ENCODE peak calls at places on chromosomes 1 and 21, in ten cellular contexts. L is fibroblast of mammary gland, Q is hepatocyte, C is IMR-90, P is uterus, G is thoracic aorta, U is K562, F is upper lobe of right lung, I is mucosa of descending colon, M is GM10248. J is an unnamed sample.

GRCh38 chr1:218686258-218686657 is 341.1 kb downstream of the TGFB2 start:
- DNase-seq in I (no peak), U (no peak), Q (no peak), C (peak), L (peak), P (no peak), M (no peak), G (no peak), F (no peak), J (no peak)

GRCh38 chr1:17588048-17588781 is 48.7 kb downstream of the ARHGEF10L start:
- DNase-seq in I (peak), M (no peak), U (no peak), L (peak), G (no peak), F (peak), C (peak), Q (peak), P (no peak), J (no peak)

GRCh38 chr1:61125263-61125662 is 42.9 kb downstream of the NFIA start:
- DNase-seq in P (no peak), M (no peak), C (no peak), Q (no peak), L (no peak), U (no peak), G (no peak), I (no peak), F (no peak), J (no peak)

GRCh38 chr1:35452086-35452485 is 105.1 kb downstream of the KIAA0319L start:
- DNase-seq in G (no peak), M (no peak), L (peak), U (no peak), F (no peak), I (no peak), C (peak), P (peak), Q (peak), J (no peak)

GRCh38 chr1:24558902-24559791 is 3.3 kb downstream of the NCMAP start:
- DNase-seq in C (peak), G (no peak), L (peak), P (no peak), F (peak), U (no peak), I (no peak), Q (no peak), M (no peak), J (no peak)

GRCh38 chr1:50368179-50369007 is 54.9 kb downstream of the DMRTA2 start:
- DNase-seq in I (peak), U (peak), G (no peak), P (no peak), C (peak), F (no peak), Q (peak), M (peak), L (peak), J (peak)

GRCh38 chr1:15949453-15950245 is 26.3 kb downstream of the ZBTB17 start:
- DNase-seq in Q (peak), L (peak), P (peak), C (peak), G (peak), I (peak), U (peak), M (peak), F (peak), J (peak)

GRCh38 chr1:1270813-1271212 is 2.8 kb downstream of the UBE2J2 start:
- DNase-seq in L (peak), F (no peak), P (no peak), I (no peak), U (no peak), G (no peak), Q (no peak), C (peak), M (no peak), J (no peak)

GRCh38 chr1:10032590-10033358 is at the start of gene UBE4B:
- DNase-seq in C (peak), P (peak), L (peak), Q (peak), F (peak), I (peak), G (peak), M (peak), U (peak), J (peak)

GRCh38 chr1:10032287-10032589 is 520 bp upstream of the UBE4B start:
- DNase-seq in P (no peak), G (no peak), M (no peak), Q (no peak), U (no peak), C (no peak), I (no peak), F (no peak), L (no peak), J (no peak)

GRCh38 chr1:10031461-10031860 is 1.3 kb upstream of the UBE4B start:
- DNase-seq in Q (no peak), M (no peak), U (no peak), F (no peak), G (no peak), I (no peak), L (no peak), C (peak), P (no peak), J (no peak)

GRCh38 chr1:10033359-10033845 is 644 bp downstream of the UBE4B start:
- DNase-seq in C (peak), L (peak), G (no peak), U (peak), M (no peak), I (peak), F (no peak), Q (peak), P (no peak), J (peak)
- TF ChIP-seq CTCF in C (no peak), L (no peak), G (no peak), U (no peak), M (no peak), I (no peak), F (no peak), Q (no peak), P (no peak), J (no peak)

DNA sequence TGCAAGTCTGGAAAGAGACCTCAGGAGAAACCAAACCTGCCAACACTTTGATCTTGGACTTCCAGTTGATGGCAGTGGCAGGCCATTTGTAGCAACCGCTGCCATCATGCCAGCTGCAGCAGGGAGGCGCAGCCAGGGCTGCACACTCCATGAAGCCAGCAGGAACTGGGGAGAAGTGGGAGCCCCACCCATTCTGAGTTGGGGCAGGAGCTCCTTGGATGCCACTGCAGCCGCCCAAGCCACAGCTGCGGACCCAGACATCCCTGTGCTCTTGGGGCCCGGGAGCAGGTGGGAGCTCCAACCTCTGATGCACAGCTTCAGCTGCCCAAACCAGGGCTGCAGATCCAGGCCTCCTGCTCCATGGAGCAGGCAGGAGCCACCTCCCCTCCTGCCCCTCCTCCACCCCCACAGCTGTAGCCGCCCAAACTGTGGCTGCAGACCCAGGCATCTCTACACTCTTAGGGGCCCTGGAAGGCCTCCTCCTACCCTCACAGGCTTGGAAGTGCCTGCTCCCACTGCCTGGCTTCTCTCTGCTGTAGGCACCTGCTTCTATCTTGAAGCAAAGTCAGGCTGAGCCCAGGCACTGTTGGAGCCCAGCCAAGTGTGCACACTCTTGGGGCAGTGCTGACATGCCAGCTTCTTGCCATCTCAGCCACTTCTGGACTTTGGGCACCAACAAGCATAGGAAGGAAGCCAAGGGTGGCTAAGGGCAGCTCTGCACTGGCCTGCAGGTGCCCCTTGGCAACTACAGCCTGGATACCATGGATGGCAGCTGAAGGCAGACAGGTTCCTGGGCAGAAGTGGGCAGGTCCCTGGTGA is 20.0 kb upstream of the DISP1 start:
- DNase-seq in I (no peak), C (no peak), F (no peak), Q (no peak), P (no peak), L (no peak), M (no peak), G (no peak), U (no peak), J (no peak)
- TF ChIP-seq CTCF in I (no peak), C (peak), F (no peak), Q (peak), P (no peak), L (peak), M (no peak), G (no peak), U (peak), J (no peak)

GRCh38 chr21:36915014-36915700 is 51.3 kb downstream of the HLCS start:
- DNase-seq in Q (no peak), G (no peak), P (no peak), M (no peak), I (no peak), F (no peak), L (no peak), U (no peak), C (no peak), J (no peak)

GRCh38 chr21:36915701-36916075 is 50.8 kb downstream of the HLCS start:
- DNase-seq in L (no peak), U (no peak), P (no peak), I (no peak), F (no peak), C (no peak), M (no peak), G (no peak), Q (no peak), J (no peak)

GRCh38 chr21:36918291-36918690 is 48.2 kb downstream of the HLCS start:
- DNase-seq in F (no peak), I (no peak), U (no peak), P (no peak), L (no peak), G (no peak), M (no peak), C (peak), Q (no peak), J (no peak)

GRCh38 chr21:36916718-36917117 is 49.8 kb downstream of the HLCS start:
- DNase-seq in P (no peak), Q (no peak), G (no peak), M (no peak), I (no peak), U (no peak), C (no peak), L (no peak), F (no peak), J (no peak)

GRCh38 chr21:36917487-36918158 is 48.8 kb downstream of the HLCS start:
- DNase-seq in F (no peak), P (no peak), M (no peak), G (no peak), L (peak), C (peak), Q (peak), U (peak), I (no peak), J (no peak)
- TF ChIP-seq CTCF in F (peak), P (no peak), M (peak), G (peak), L (peak), C (peak), Q (peak), U (peak), I (no peak), J (peak)

GRCh38 chr1:39266269-39266668 is 61.8 kb downstream of the MACF1 start:
- DNase-seq in G (no peak), U (peak), C (no peak), F (no peak), P (no peak), L (peak), M (no peak), Q (peak), I (no peak), J (no peak)
- TF ChIP-seq CTCF in G (no peak), U (peak), C (peak), F (no peak), P (peak), L (peak), M (peak), Q (peak), I (no peak), J (peak)

GRCh38 chr1:220219865-220220698 is 52.2 kb downstream of the RAB3GAP2 start:
- DNase-seq in Q (no peak), G (no peak), M (peak), P (no peak), L (no peak), I (no peak), F (no peak), U (no peak), C (no peak), J (peak)

GRCh38 chr1:220213381-220213983 is 58.8 kb downstream of the RAB3GAP2 start:
- DNase-seq in F (no peak), U (no peak), I (no peak), G (no peak), Q (no peak), M (no peak), L (peak), C (no peak), P (no peak), J (no peak)

GRCh38 chr1:220219136-220219442 is 53.2 kb downstream of the RAB3GAP2 start:
- DNase-seq in L (peak), F (no peak), M (no peak), U (no peak), P (no peak), G (no peak), Q (no peak), I (no peak), C (peak), J (no peak)

GRCh38 chr1:220221269-220221668 is 51.0 kb downstream of the RAB3GAP2 start:
- DNase-seq in F (no peak), I (no peak), C (no peak), G (no peak), L (no peak), M (no peak), Q (no peak), U (no peak), P (no peak), J (no peak)

GRCh38 chr1:220217383-220217988 is 54.8 kb downstream of the RAB3GAP2 start:
- DNase-seq in F (no peak), Q (peak), G (no peak), C (no peak), P (no peak), U (peak), L (no peak), M (no peak), I (no peak), J (no peak)
- TF ChIP-seq CTCF in F (peak), Q (peak), G (no peak), C (peak), P (no peak), U (peak), L (peak), M (peak), I (peak), J (peak)

GRCh38 chr1:44805311-44806024 is 1.7 kb downstream of the DYNLT4 start:
- DNase-seq in U (no peak), M (no peak), C (no peak), Q (peak), G (no peak), P (no peak), F (peak), I (peak), L (no peak), J (no peak)
- TF ChIP-seq CTCF in U (no peak), M (no peak), C (no peak), Q (no peak), G (no peak), P (no peak), F (no peak), I (no peak), L (peak), J (no peak)

GRCh38 chr1:193306430-193306829 is 120.0 kb upstream of the B3GALT2 start:
- DNase-seq in Q (no peak), G (no peak), F (no peak), M (no peak), C (no peak), L (no peak), U (no peak), P (no peak), I (no peak), J (no peak)

GRCh38 chr1:193308438-193308837 is 122.0 kb upstream of the B3GALT2 start:
- DNase-seq in U (no peak), Q (peak), L (no peak), M (no peak), F (no peak), G (no peak), I (no peak), P (no peak), C (peak), J (no peak)

GRCh38 chr1:193301746-193302145 is 115.3 kb upstream of the B3GALT2 start:
- DNase-seq in U (no peak), M (no peak), Q (no peak), G (no peak), P (no peak), I (no peak), C (no peak), F (no peak), L (no peak), J (no peak)

GRCh38 chr1:193299038-193299437 is 112.6 kb upstream of the B3GALT2 start:
- DNase-seq in C (no peak), F (no peak), G (no peak), M (peak), L (no peak), Q (no peak), U (no peak), P (no peak), I (no peak), J (no peak)

GRCh38 chr1:193303849-193304248 is 117.4 kb upstream of the B3GALT2 start:
- DNase-seq in P (no peak), M (no peak), U (no peak), F (no peak), L (no peak), Q (no peak), G (no peak), C (no peak), I (no peak), J (no peak)
- TF ChIP-seq CTCF in P (no peak), M (no peak), U (no peak), F (no peak), L (no peak), Q (no peak), G (no peak), C (no peak), I (no peak), J (no peak)

GRCh38 chr1:8721681-8722324 is 95.6 kb downstream of the RERE start:
- DNase-seq in I (no peak), C (no peak), P (no peak), L (no peak), M (no peak), U (peak), F (no peak), Q (no peak), G (no peak), J (no peak)

GRCh38 chr1:8720347-8720746 is 97.1 kb downstream of the RERE start:
- DNase-seq in M (no peak), F (no peak), L (no peak), C (no peak), I (no peak), Q (no peak), P (no peak), U (no peak), G (no peak), J (no peak)

GRCh38 chr1:8717148-8717547 is 100.3 kb downstream of the RERE start:
- DNase-seq in L (no peak), M (no peak), Q (no peak), F (no peak), G (no peak), I (no peak), P (no peak), C (no peak), U (no peak), J (no peak)

GRCh38 chr1:8716238-8716637 is 101.2 kb downstream of the RERE start:
- DNase-seq in L (no peak), C (no peak), I (no peak), M (no peak), Q (no peak), F (no peak), U (no peak), P (no peak), G (no peak), J (no peak)

DNA sequence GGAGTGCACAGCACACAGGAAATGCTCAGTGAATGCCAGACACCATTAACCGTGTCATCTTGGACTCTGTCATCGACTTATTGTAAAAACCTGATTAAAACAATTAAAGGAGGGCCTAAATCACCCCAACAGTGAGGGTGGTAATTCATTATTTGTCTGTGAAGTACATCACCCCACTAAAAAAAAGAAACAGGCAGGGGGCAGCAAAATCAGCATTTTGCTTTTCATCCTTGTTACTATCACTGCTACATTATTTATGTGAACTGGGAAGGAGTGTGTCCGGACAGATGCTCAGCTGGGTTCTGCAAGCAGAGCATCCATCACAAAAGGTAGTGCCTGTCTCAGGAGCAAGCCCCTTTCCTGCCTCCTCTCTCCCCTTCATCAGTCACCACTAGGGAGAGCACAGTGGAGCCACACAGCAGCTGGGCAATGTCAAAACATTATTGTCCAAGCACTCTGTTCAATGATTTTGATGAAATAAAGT is 98.5 kb downstream of the RERE start:
- DNase-seq in M (no peak), F (no peak), G (no peak), P (no peak), I (no peak), U (no peak), L (no peak), C (no peak), Q (no peak), J (no peak)
- TF ChIP-seq CTCF in M (peak), F (no peak), G (no peak), P (peak), I (no peak), U (peak), L (peak), C (peak), Q (peak), J (peak)

DNA sequence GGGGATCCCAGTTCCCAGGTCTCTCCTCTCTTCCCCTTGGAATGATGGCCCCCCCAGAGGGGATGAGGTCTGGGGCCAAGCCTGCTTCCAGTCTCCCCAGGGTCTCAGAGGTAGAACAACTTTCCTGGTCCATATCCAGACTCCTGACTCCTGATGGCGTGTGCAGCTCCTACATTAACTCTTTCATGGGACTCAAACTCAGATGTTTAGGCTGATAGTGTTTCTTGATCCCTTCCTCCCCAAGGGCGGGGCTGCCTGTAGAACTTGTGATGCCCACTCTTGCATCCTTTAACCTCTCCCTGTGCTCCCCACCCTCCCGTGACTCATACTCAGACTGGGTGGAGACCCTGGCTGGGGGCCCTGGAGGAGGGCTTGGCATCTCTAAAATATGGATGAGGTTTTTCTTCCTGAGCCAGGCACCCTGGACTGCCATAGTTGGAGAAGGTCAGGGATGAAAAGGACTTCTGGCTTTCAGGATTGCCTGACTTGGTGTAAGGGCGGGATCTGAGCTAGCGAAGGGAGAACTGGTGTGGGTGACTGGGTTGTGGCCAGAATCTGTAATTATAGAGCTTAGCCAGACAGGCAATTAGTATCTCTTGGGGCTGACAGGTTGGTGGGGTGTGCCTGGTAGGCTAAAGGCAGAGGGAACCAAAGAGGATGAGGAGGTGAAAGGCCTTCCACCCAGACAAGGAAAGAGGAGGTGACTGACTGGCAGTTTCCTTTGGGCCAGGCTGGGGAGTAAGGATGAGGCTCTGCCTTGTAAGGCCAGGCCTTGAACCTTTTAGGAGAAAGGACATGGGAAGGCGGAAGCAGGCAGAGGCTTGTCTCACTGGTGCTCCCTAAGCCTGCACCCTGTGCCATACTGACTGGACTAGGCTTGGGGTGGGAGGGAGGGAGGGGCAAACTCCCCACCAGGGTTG is 1.5 kb downstream of the ATP8B2 start:
- DNase-seq in F (no peak), L (peak), Q (no peak), U (peak), P (peak), M (no peak), C (peak), I (no peak), G (peak), J (no peak)
- TF ChIP-seq CTCF in F (peak), L (no peak), Q (no peak), U (no peak), P (no peak), M (no peak), C (no peak), I (no peak), G (peak), J (no peak)